ENCODE peak calls at places on chromosome 18, in four cellular contexts. D is CD4-positive, CD25-positive, alpha-beta regulatory T cell; E is cardiac muscle cell; J is upper lobe of right lung. T is an unnamed sample. For H3K4me1 and H3K27me3, the result is how much of the 10 kb centered on the place peaks cover.

GRCh38 chr18:63319383-63320040 is at the start of gene BCL2:
- DNase-seq in D (peak), E (peak), J (no peak), T (no peak)

GRCh38 chr18:67977067-67977616 is 460.6 kb upstream of the DSEL start:
- DNase-seq in D (no peak), E (no peak), J (no peak), T (no peak)

GRCh38 chr18:56983275-56983992 is 163.5 kb upstream of the BOD1L2 start:
- DNase-seq in D (no peak), E (no peak), J (no peak), T (no peak)

GRCh38 chr18:77320960-77321559 is 71.4 kb downstream of the GALR1 start:
- DNase-seq in D (no peak), E (no peak), J (no peak), T (no peak)

GRCh38 chr18:79523738-79524180 is 128.0 kb downstream of the NFATC1 start:
- DNase-seq in D (peak), E (no peak), J (no peak), T (no peak)

GRCh38 chr18:70620837-70621612 is 332.2 kb downstream of the SOCS6 start:
- DNase-seq in D (peak), E (no peak), J (no peak), T (no peak)

GRCh38 chr18:77650799-77651385 is 401.2 kb downstream of the GALR1 start:
- DNase-seq in D (peak), E (peak), J (peak), T (peak)

GRCh38 chr18:13291299-13291698 is 72.7 kb downstream of the LDLRAD4 start:
- DNase-seq in D (no peak), E (no peak), J (peak), T (no peak)

GRCh38 chr18:63342206-63342605 is 22.6 kb upstream of the BCL2 start:
- DNase-seq in D (no peak), E (peak), J (no peak), T (no peak)

GRCh38 chr18:50679656-50680055 is 119.8 kb downstream of the MAPK4 start:
- DNase-seq in D (no peak), E (no peak), J (no peak), T (no peak)

GRCh38 chr18:34352385-34353163 is 127.9 kb upstream of the NOL4 start:
- DNase-seq in D (no peak), E (no peak), J (no peak), T (no peak)

GRCh38 chr18:80200932-80201672 is 46.2 kb downstream of the PARD6G start:
- DNase-seq in D (no peak), E (no peak), J (peak), T (no peak)

GRCh38 chr18:55544028-55544427 is 44.0 kb downstream of the TCF4 start:
- DNase-seq in D (no peak), E (no peak), J (no peak), T (no peak)

GRCh38 chr18:29626094-29626493 is 1416.4 kb downstream of the DSC3 start:
- DNase-seq in D (no peak), E (no peak), J (no peak), T (no peak)

GRCh38 chr18:56889621-56890020 is 238.5 kb downstream of the WDR7 start:
- DNase-seq in D (no peak), E (no peak), J (no peak), T (no peak)

GRCh38 chr18:51072586-51073303 is 42.7 kb downstream of the SMAD4 start:
- DNase-seq in D (no peak), E (no peak), J (no peak), T (no peak)

GRCh38 chr18:27094621-27095020 is 90.5 kb downstream of the CHST9 start:
- DNase-seq in D (no peak), E (no peak), J (no peak), T (no peak)

GRCh38 chr18:24212939-24213338 is 74.1 kb downstream of the CABYR start:
- DNase-seq in D (no peak), E (peak), J (no peak), T (peak)

GRCh38 chr18:55302337-55302833 is 285.6 kb downstream of the TCF4 start:
- DNase-seq in D (no peak), E (no peak), J (no peak), T (no peak)

GRCh38 chr18:79760881-79761280 is 36.9 kb upstream of the KCNG2 start:
- DNase-seq in D (no peak), E (no peak), J (peak), T (no peak)

GRCh38 chr18:70135604-70136003 is 69.9 kb downstream of the RTTN start:
- DNase-seq in D (no peak), E (no peak), J (no peak), T (no peak)

GRCh38 chr18:49459404-49460171 is 857 bp downstream of the DYM start:
- DNase-seq in D (peak), E (peak), J (no peak), T (no peak)

GRCh38 chr18:8142932-8143331 is 466.3 kb upstream of the RAB12 start:
- DNase-seq in D (no peak), E (no peak), J (no peak), T (no peak)

GRCh38 chr18:77006305-77007175 is 126.0 kb downstream of the MBP start:
- DNase-seq in D (no peak), E (no peak), J (peak), T (no peak)

GRCh38 chr18:5253910-5254309 is 41.6 kb downstream of the ZBTB14 start:
- DNase-seq in D (no peak), E (no peak), J (no peak), T (no peak)

DNA sequence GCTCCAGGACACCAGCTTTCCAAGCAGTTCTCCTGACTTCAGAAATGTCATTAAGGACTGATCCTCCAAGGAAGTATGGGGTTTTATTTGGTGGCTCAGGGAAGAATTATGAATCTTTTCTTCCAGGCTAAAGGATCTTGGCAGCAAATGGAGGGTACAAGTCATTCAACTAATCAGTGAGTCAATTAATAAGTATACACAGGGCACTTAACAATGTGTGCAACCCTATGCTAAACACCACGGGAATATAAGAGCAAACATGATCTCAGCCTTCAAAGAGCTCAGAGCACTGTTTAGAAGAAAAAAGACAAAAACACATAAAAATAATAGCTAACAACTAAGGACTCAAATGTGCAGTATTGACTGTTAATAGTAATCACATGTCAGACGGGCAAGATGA is 234.5 kb downstream of the SETBP1 start:
- DNase-seq in D (no peak), E (no peak), J (no peak), T (no peak)
- H3K27ac ChIP-seq in D (no peak), E (no peak), J (no peak), T (no peak)

GRCh38 chr18:415627-416612 is 84.6 kb downstream of the COLEC12 start:
- DNase-seq in D (no peak), E (peak), J (no peak), T (no peak)
- H3K4me1 ChIP-seq in D (under half), E (under half), J (under half), T (under half)

GRCh38 chr18:22345733-22346132 is 72.0 kb downstream of the CTAGE1 start:
- DNase-seq in D (no peak), E (no peak), J (no peak), T (no peak)

GRCh38 chr18:22346342-22346967 is 71.3 kb downstream of the CTAGE1 start:
- DNase-seq in D (no peak), E (peak), J (no peak), T (no peak)

GRCh38 chr18:22343613-22344012 is 74.1 kb downstream of the CTAGE1 start:
- DNase-seq in D (no peak), E (no peak), J (no peak), T (no peak)

GRCh38 chr18:22346968-22347611 is 70.6 kb downstream of the CTAGE1 start:
- DNase-seq in D (no peak), E (peak), J (peak), T (no peak)

GRCh38 chr18:22344908-22345670 is 72.6 kb downstream of the CTAGE1 start:
- DNase-seq in D (peak), E (no peak), J (no peak), T (no peak)
- H3K27me3 ChIP-seq in D (under half), E (under half), J (under half), T (under half)

GRCh38 chr18:58285731-58286130 is 241.7 kb downstream of the NEDD4L start:
- DNase-seq in D (no peak), E (no peak), J (no peak), T (no peak)
- H3K27ac ChIP-seq in D (no peak), E (no peak), J (peak), T (no peak)

GRCh38 chr18:10015941-10016819 is 102.4 kb downstream of the VAPA start:
- DNase-seq in D (no peak), E (peak), J (no peak), T (no peak)
- H3K4me1 ChIP-seq in D (under half), E (under half), J (under half), T (under half)

GRCh38 chr18:48351216-48352050 is 57.8 kb downstream of the ZBTB7C start:
- DNase-seq in D (no peak), E (no peak), J (no peak), T (no peak)
- H3K27me3 ChIP-seq in D (under half), E (under half), J (under half), T (under half)

T was measured in Panc1.